ENCODE peak calls at places on chromosome 19, in four cellular contexts. H is GM04503, Z is ELR, T is GM23338. K is an unnamed sample.

GRCh38 chr19:15417699-15418098 is 1.1 kb downstream of the AKAP8L start:
- DNase-seq in H (no peak), Z (peak; percentile 25), T (no peak), K (no peak)

GRCh38 chr19:1690570-1691307 is 38.3 kb upstream of the TCF3 start:
- DNase-seq in H (no peak), Z (peak; percentile 53), T (peak; percentile 90), K (no peak)

GRCh38 chr19:9935409-9936062 is 779 bp downstream of the OLFM2 start:
- DNase-seq in H (no peak), Z (no peak), T (peak; percentile 44), K (no peak)

GRCh38 chr19:41918653-41919244 is 9.5 kb downstream of the ERFL start:
- DNase-seq in H (no peak), Z (no peak), T (no peak), K (no peak)

GRCh38 chr19:11180346-11180745 is 17.0 kb downstream of the KANK2 start:
- DNase-seq in H (no peak), Z (no peak), T (no peak), K (no peak)

GRCh38 chr19:42420055-42420544 is 7.1 kb downstream of the LIPE start:
- DNase-seq in H (no peak), Z (peak; percentile 66), T (peak; percentile 84), K (no peak)

GRCh38 chr19:4861147-4861546 is 6.3 kb downstream of the PLIN3 start:
- DNase-seq in H (no peak), Z (no peak), T (no peak), K (no peak)

GRCh38 chr19:10471909-10472308 is 31.2 kb downstream of the KEAP1 start:
- DNase-seq in H (no peak), Z (peak; percentile 78), T (peak; percentile 43), K (no peak)

GRCh38 chr19:16915135-16915534 is 26.3 kb downstream of the F2RL3 start:
- DNase-seq in H (no peak), Z (no peak), T (no peak), K (no peak)

GRCh38 chr19:1063030-1063908 is 3.7 kb upstream of the ARHGAP45 start:
- DNase-seq in H (no peak), Z (peak; percentile 45), T (peak; percentile 43), K (no peak)

GRCh38 chr19:13212759-13213330 is 62.6 kb downstream of the IER2 start:
- DNase-seq in H (no peak), Z (peak; percentile 76), T (peak; percentile 91), K (peak; percentile 10)

GRCh38 chr19:1045247-1045603 is 5.3 kb downstream of the ABCA7 start:
- DNase-seq in H (no peak), Z (peak; percentile 74), T (peak; percentile 98), K (no peak)

GRCh38 chr19:3443840-3444694 is 36.3 kb downstream of the SMIM24 start:
- DNase-seq in H (no peak), Z (no peak), T (peak; percentile 80), K (no peak)

GRCh38 chr19:8611890-8612806 is 1.6 kb upstream of the ADAMTS10 start:
- DNase-seq in H (no peak), Z (peak; percentile 34), T (peak; percentile 74), K (no peak)

GRCh38 chr19:10871711-10872550 is 578 bp downstream of the CARM1 start:
- DNase-seq in H (no peak), Z (peak; percentile 46), T (peak; percentile 58), K (no peak)

GRCh38 chr19:10699650-10700335 is 1.4 kb upstream of the QTRT1 start:
- DNase-seq in H (no peak), Z (peak; percentile 84), T (peak; percentile 92), K (peak; percentile 42)